ENCODE peak calls at places on chromosomes 11 and 22, in nine cellular contexts. One of them, this sample, is unnamed.

GRCh38 chr11:17381156-17381555 is 7.3 kb downstream of the KCNJ11 start:
- DNase-seq in kidney: no peak
- DNase-seq in PC-3: no peak
- DNase-seq in RWPE1: no peak
- DNase-seq in GM23338: no peak
- DNase-seq in fibroblast of lung: peak; percentile 54
- DNase-seq in upper lobe of right lung: no peak
- DNase-seq in SK-N-SH: no peak
- DNase-seq in HL-60: no peak
- DNase-seq in this sample: peak; percentile 29

GRCh38 chr11:1389932-1390587 is at the start of gene BRSK2:
- DNase-seq in kidney: peak; percentile 79
- DNase-seq in PC-3: no peak
- DNase-seq in RWPE1: no peak
- DNase-seq in GM23338: peak; percentile 51
- DNase-seq in fibroblast of lung: no peak
- DNase-seq in upper lobe of right lung: no peak
- DNase-seq in SK-N-SH: no peak
- DNase-seq in HL-60: no peak
- DNase-seq in this sample: no peak

GRCh38 chr22:29030618-29031235 is 30.9 kb downstream of the C22orf31 start:
- DNase-seq in kidney: peak; percentile 94
- DNase-seq in PC-3: peak; percentile 76
- DNase-seq in RWPE1: peak; percentile 56
- DNase-seq in GM23338: peak; percentile 86
- DNase-seq in fibroblast of lung: peak; percentile 94
- DNase-seq in upper lobe of right lung: peak; percentile 89
- DNase-seq in SK-N-SH: peak; percentile 94
- DNase-seq in HL-60: no peak
- DNase-seq in this sample: peak; percentile 59

GRCh38 chr11:126176853-126177470 is 34.5 kb downstream of the RPUSD4 start:
- DNase-seq in kidney: no peak
- DNase-seq in PC-3: no peak
- DNase-seq in RWPE1: no peak
- DNase-seq in GM23338: no peak
- DNase-seq in fibroblast of lung: no peak
- DNase-seq in upper lobe of right lung: no peak
- DNase-seq in SK-N-SH: no peak
- DNase-seq in HL-60: no peak
- DNase-seq in this sample: no peak

GRCh38 chr11:28243596-28243995 is 135.4 kb downstream of the METTL15 start:
- DNase-seq in kidney: no peak
- DNase-seq in PC-3: no peak
- DNase-seq in RWPE1: no peak
- DNase-seq in GM23338: no peak
- DNase-seq in fibroblast of lung: peak; percentile 17
- DNase-seq in upper lobe of right lung: no peak
- DNase-seq in SK-N-SH: no peak
- DNase-seq in HL-60: no peak
- DNase-seq in this sample: no peak

GRCh38 chr11:76604081-76604601 is 66.4 kb downstream of the LRRC32 start:
- DNase-seq in kidney: no peak
- DNase-seq in PC-3: no peak
- DNase-seq in RWPE1: no peak
- DNase-seq in GM23338: no peak
- DNase-seq in fibroblast of lung: no peak
- DNase-seq in upper lobe of right lung: no peak
- DNase-seq in SK-N-SH: peak; percentile 30
- DNase-seq in HL-60: no peak
- DNase-seq in this sample: no peak

GRCh38 chr22:31652911-31653684 is 8.9 kb downstream of the PISD start:
- DNase-seq in kidney: no peak
- DNase-seq in PC-3: peak; percentile 67
- DNase-seq in RWPE1: no peak
- DNase-seq in GM23338: no peak
- DNase-seq in fibroblast of lung: no peak
- DNase-seq in upper lobe of right lung: no peak
- DNase-seq in SK-N-SH: no peak
- DNase-seq in HL-60: no peak
- DNase-seq in this sample: no peak

GRCh38 chr11:128926437-128927107 is 16.1 kb downstream of the TP53AIP1 start:
- DNase-seq in kidney: peak; percentile 50
- DNase-seq in PC-3: no peak
- DNase-seq in RWPE1: no peak
- DNase-seq in GM23338: no peak
- DNase-seq in fibroblast of lung: no peak
- DNase-seq in upper lobe of right lung: no peak
- DNase-seq in SK-N-SH: no peak
- DNase-seq in HL-60: no peak
- DNase-seq in this sample: no peak

DNA sequence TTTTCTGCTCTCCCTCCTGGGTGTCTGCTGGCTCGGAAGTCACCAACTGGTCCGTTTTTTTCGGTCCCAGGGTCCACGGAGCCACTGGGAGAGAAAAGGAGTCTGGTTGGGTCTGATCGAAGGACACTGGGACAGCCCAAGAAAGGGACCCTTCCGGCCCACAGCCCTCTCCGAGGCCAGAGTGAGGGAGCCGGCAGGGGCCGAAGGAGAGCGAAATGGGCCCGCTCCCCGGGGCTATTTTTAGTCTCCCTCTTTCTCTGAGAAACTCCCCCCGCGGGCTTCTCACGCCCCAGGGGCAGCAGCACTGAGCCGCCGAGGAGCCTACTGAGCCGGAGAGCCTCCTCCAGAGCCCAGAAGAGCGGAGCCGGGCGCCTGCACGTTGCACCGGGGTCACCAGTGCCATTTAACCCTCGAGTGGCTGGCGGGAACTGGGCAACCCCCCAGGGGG is 1.9 kb downstream of the ESAM start:
- DNase-seq in kidney: peak; percentile 78
- DNase-seq in PC-3: no peak
- DNase-seq in RWPE1: no peak
- DNase-seq in GM23338: no peak
- DNase-seq in fibroblast of lung: no peak
- DNase-seq in upper lobe of right lung: peak; percentile 75
- DNase-seq in SK-N-SH: peak; percentile 17
- DNase-seq in HL-60: no peak
- DNase-seq in this sample: no peak
- H3K27ac ChIP-seq in kidney: peak overlapping the region; percentile 91
- H3K27ac ChIP-seq in PC-3: no peak overlapping the region
- H3K27ac ChIP-seq in RWPE1: no peak overlapping the region
- H3K27ac ChIP-seq in GM23338: no peak overlapping the region
- H3K27ac ChIP-seq in fibroblast of lung: no peak overlapping the region
- H3K27ac ChIP-seq in upper lobe of right lung: peak overlapping the region; percentile 89
- H3K27ac ChIP-seq in SK-N-SH: no peak overlapping the region
- H3K27ac ChIP-seq in HL-60: no peak overlapping the region
- H3K27ac ChIP-seq in this sample: no peak overlapping the region

GRCh38 chr22:25747245-25747944 is 5.4 kb downstream of the MYO18B start:
- DNase-seq in kidney: peak; percentile 77
- DNase-seq in PC-3: no peak
- DNase-seq in RWPE1: peak; percentile 36
- DNase-seq in GM23338: no peak
- DNase-seq in fibroblast of lung: peak; percentile 99
- DNase-seq in upper lobe of right lung: no peak
- DNase-seq in SK-N-SH: peak; percentile 85
- DNase-seq in HL-60: no peak
- DNase-seq in this sample: peak; percentile 97
- H3K27ac ChIP-seq in kidney: peak overlapping the region; percentile 27
- H3K27ac ChIP-seq in PC-3: no peak overlapping the region
- H3K27ac ChIP-seq in RWPE1: peak overlapping the region; percentile 56
- H3K27ac ChIP-seq in GM23338: no peak overlapping the region
- H3K27ac ChIP-seq in fibroblast of lung: peak overlapping the region; percentile 84
- H3K27ac ChIP-seq in upper lobe of right lung: no peak overlapping the region
- H3K27ac ChIP-seq in SK-N-SH: peak overlapping the region; percentile 87
- H3K27ac ChIP-seq in HL-60: no peak overlapping the region
- H3K27ac ChIP-seq in this sample: peak overlapping the region; percentile 87

DNA sequence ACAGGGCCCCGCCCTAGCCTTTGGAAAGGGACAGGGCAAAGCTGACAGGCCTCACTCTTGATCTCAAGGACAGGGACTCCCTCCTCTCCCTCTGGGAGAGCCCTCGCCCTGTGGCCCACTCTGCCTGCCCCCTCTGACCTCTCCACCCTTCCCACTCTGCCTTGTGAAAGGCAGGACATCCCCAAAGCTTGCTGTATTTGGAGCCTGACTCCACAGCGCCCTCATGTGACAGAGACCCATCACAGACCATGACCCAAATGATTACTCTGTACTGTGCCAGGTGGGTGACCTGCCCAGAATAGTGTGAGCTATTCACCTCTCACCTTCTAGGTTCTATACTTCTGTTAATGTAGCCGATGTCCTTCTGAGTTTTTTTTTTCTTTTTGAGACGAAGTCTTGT is 18.8 kb downstream of the P2RY2 start:
- DNase-seq in kidney: peak; percentile 64
- DNase-seq in PC-3: peak; percentile 77
- DNase-seq in RWPE1: peak; percentile 44
- DNase-seq in GM23338: peak; percentile 86
- DNase-seq in fibroblast of lung: no peak
- DNase-seq in upper lobe of right lung: peak; percentile 68
- DNase-seq in SK-N-SH: peak; percentile 63
- DNase-seq in HL-60: peak; percentile 72
- DNase-seq in this sample: no peak
- H3K27ac ChIP-seq in kidney: no peak overlapping the region
- H3K27ac ChIP-seq in PC-3: no peak overlapping the region
- H3K27ac ChIP-seq in RWPE1: peak overlapping the region; percentile 17
- H3K27ac ChIP-seq in GM23338: no peak overlapping the region
- H3K27ac ChIP-seq in fibroblast of lung: no peak overlapping the region
- H3K27ac ChIP-seq in upper lobe of right lung: no peak overlapping the region
- H3K27ac ChIP-seq in SK-N-SH: no peak overlapping the region
- H3K27ac ChIP-seq in HL-60: no peak overlapping the region
- H3K27ac ChIP-seq in this sample: no peak overlapping the region

GRCh38 chr22:33854724-33855123 is 65.6 kb downstream of the LARGE1 start:
- DNase-seq in kidney: no peak
- DNase-seq in PC-3: no peak
- DNase-seq in RWPE1: no peak
- DNase-seq in GM23338: no peak
- DNase-seq in fibroblast of lung: no peak
- DNase-seq in upper lobe of right lung: no peak
- DNase-seq in SK-N-SH: no peak
- DNase-seq in HL-60: no peak
- DNase-seq in this sample: no peak
- H3K27ac ChIP-seq in kidney: no peak overlapping the region
- H3K27ac ChIP-seq in PC-3: no peak overlapping the region
- H3K27ac ChIP-seq in RWPE1: no peak overlapping the region
- H3K27ac ChIP-seq in GM23338: peak overlapping the region; percentile 71
- H3K27ac ChIP-seq in fibroblast of lung: peak overlapping the region; percentile 87
- H3K27ac ChIP-seq in upper lobe of right lung: no peak overlapping the region
- H3K27ac ChIP-seq in SK-N-SH: no peak overlapping the region
- H3K27ac ChIP-seq in HL-60: no peak overlapping the region
- H3K27ac ChIP-seq in this sample: no peak overlapping the region

GRCh38 chr11:113481226-113481625 is 6.0 kb upstream of the DRD2 start:
- DNase-seq in kidney: no peak
- DNase-seq in PC-3: no peak
- DNase-seq in RWPE1: no peak
- DNase-seq in GM23338: no peak
- DNase-seq in fibroblast of lung: no peak
- DNase-seq in upper lobe of right lung: no peak
- DNase-seq in SK-N-SH: no peak
- DNase-seq in HL-60: no peak
- DNase-seq in this sample: no peak
- H3K27ac ChIP-seq in kidney: no peak overlapping the region
- H3K27ac ChIP-seq in PC-3: no peak overlapping the region
- H3K27ac ChIP-seq in RWPE1: no peak overlapping the region
- H3K27ac ChIP-seq in GM23338: no peak overlapping the region
- H3K27ac ChIP-seq in fibroblast of lung: no peak overlapping the region
- H3K27ac ChIP-seq in upper lobe of right lung: no peak overlapping the region
- H3K27ac ChIP-seq in SK-N-SH: no peak overlapping the region
- H3K27ac ChIP-seq in HL-60: no peak overlapping the region
- H3K27ac ChIP-seq in this sample: no peak overlapping the region

DNA sequence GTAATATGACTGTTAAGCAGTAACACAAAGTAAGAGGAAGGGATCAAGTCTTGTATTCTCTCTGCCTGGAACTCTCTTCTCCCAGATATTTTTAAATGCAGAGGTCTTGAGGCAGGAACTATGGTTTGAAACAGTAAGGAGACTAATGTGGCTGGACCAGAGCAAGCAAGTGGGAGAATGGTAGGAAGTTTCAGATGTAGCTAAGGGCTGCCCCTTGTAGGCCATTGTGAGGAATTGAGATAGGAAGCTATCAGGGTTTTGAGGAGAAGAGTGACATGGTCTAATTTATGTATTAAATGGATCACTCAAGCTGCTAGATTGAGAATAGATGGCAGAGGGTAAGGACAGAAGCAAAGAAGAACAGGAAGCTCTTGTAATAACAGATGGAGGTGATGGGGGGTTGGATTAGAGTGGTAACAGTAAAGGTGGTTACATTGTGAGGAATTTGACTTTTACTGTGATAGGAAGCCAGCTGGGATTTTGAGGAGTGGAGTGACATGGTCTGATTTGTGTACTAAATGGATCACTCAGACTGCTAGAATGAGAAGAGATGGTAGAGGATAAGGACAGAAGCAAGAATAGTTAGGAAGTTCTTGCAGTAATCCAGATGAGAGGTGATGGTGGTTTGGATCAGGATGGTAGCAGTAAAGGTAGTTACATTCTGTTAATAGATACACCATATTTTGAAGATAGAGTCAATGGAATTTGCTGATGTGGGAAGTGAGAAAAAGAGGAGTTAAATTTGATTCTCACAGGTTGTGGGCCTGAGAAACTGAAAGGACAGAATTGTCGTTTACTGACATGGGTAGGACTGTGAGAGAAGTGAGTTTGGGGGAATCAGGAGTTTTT is 63.0 kb downstream of the HIPK3 start:
- DNase-seq in kidney: no peak
- DNase-seq in PC-3: no peak
- DNase-seq in RWPE1: no peak
- DNase-seq in GM23338: peak; percentile 25
- DNase-seq in fibroblast of lung: no peak
- DNase-seq in upper lobe of right lung: no peak
- DNase-seq in SK-N-SH: no peak
- DNase-seq in HL-60: no peak
- DNase-seq in this sample: no peak
- H3K27ac ChIP-seq in kidney: no peak overlapping the region
- H3K27ac ChIP-seq in PC-3: no peak overlapping the region
- H3K27ac ChIP-seq in RWPE1: no peak overlapping the region
- H3K27ac ChIP-seq in GM23338: no peak overlapping the region
- H3K27ac ChIP-seq in fibroblast of lung: no peak overlapping the region
- H3K27ac ChIP-seq in upper lobe of right lung: peak overlapping the region; percentile 38
- H3K27ac ChIP-seq in SK-N-SH: no peak overlapping the region
- H3K27ac ChIP-seq in HL-60: no peak overlapping the region
- H3K27ac ChIP-seq in this sample: no peak overlapping the region

This sample was measured in brain microvascular endothelial cell.